ENCODE peak calls at places on chromosomes 12 and 14, in six cellular contexts. One of them, this sample, is unnamed.

GRCh38 chr14:104388011-104388521 is 191.5 kb upstream of the C14orf180 start:
- DNase-seq in EL: no peak
- DNase-seq in activated CD4-positive, alpha-beta T cell treated with anti-CD3 and anti-CD28 coated beads for 48 hours: no peak
- DNase-seq in progenitor cell of endocrine pancreas: no peak
- DNase-seq in kidney glomerular epithelial cell: no peak
- DNase-seq in CD8-positive, alpha-beta T cell: no peak
- DNase-seq in this sample: no peak

GRCh38 chr12:14771651-14772137 is 31.6 kb downstream of the WBP11 start:
- DNase-seq in EL: no peak
- DNase-seq in activated CD4-positive, alpha-beta T cell treated with anti-CD3 and anti-CD28 coated beads for 48 hours: peak
- DNase-seq in progenitor cell of endocrine pancreas: no peak
- DNase-seq in kidney glomerular epithelial cell: no peak
- DNase-seq in CD8-positive, alpha-beta T cell: peak
- DNase-seq in this sample: no peak

GRCh38 chr12:57616383-57617101 is 5.3 kb downstream of the ARHGEF25 start:
- DNase-seq in EL: peak
- DNase-seq in activated CD4-positive, alpha-beta T cell treated with anti-CD3 and anti-CD28 coated beads for 48 hours: no peak
- DNase-seq in progenitor cell of endocrine pancreas: no peak
- DNase-seq in kidney glomerular epithelial cell: no peak
- DNase-seq in CD8-positive, alpha-beta T cell: no peak
- DNase-seq in this sample: peak

GRCh38 chr12:93130371-93131049 is 201.4 kb upstream of the EEA1 start:
- DNase-seq in EL: no peak
- DNase-seq in activated CD4-positive, alpha-beta T cell treated with anti-CD3 and anti-CD28 coated beads for 48 hours: no peak
- DNase-seq in progenitor cell of endocrine pancreas: no peak
- DNase-seq in kidney glomerular epithelial cell: no peak
- DNase-seq in CD8-positive, alpha-beta T cell: no peak
- DNase-seq in this sample: no peak

GRCh38 chr14:69592923-69593677 is 18.3 kb upstream of the SUSD6 start:
- DNase-seq in EL: no peak
- DNase-seq in activated CD4-positive, alpha-beta T cell treated with anti-CD3 and anti-CD28 coated beads for 48 hours: no peak
- DNase-seq in progenitor cell of endocrine pancreas: no peak
- DNase-seq in kidney glomerular epithelial cell: no peak
- DNase-seq in CD8-positive, alpha-beta T cell: no peak
- DNase-seq in this sample: peak

GRCh38 chr12:47114481-47114892 is 34.7 kb upstream of the AMIGO2 start:
- DNase-seq in EL: no peak
- DNase-seq in activated CD4-positive, alpha-beta T cell treated with anti-CD3 and anti-CD28 coated beads for 48 hours: no peak
- DNase-seq in progenitor cell of endocrine pancreas: no peak
- DNase-seq in kidney glomerular epithelial cell: no peak
- DNase-seq in CD8-positive, alpha-beta T cell: no peak
- DNase-seq in this sample: no peak

GRCh38 chr12:128797119-128798118 is 26.3 kb downstream of the SLC15A4 start:
- DNase-seq in EL: no peak
- DNase-seq in activated CD4-positive, alpha-beta T cell treated with anti-CD3 and anti-CD28 coated beads for 48 hours: no peak
- DNase-seq in progenitor cell of endocrine pancreas: no peak
- DNase-seq in kidney glomerular epithelial cell: no peak
- DNase-seq in CD8-positive, alpha-beta T cell: no peak
- DNase-seq in this sample: no peak

GRCh38 chr12:45343269-45344051 is 127.6 kb downstream of the ANO6 start:
- DNase-seq in EL: peak
- DNase-seq in activated CD4-positive, alpha-beta T cell treated with anti-CD3 and anti-CD28 coated beads for 48 hours: no peak
- DNase-seq in progenitor cell of endocrine pancreas: no peak
- DNase-seq in kidney glomerular epithelial cell: no peak
- DNase-seq in CD8-positive, alpha-beta T cell: no peak
- DNase-seq in this sample: no peak

GRCh38 chr12:113392988-113393579 is 10.6 kb downstream of the SDS start:
- DNase-seq in EL: no peak
- DNase-seq in activated CD4-positive, alpha-beta T cell treated with anti-CD3 and anti-CD28 coated beads for 48 hours: no peak
- DNase-seq in progenitor cell of endocrine pancreas: no peak
- DNase-seq in kidney glomerular epithelial cell: no peak
- DNase-seq in CD8-positive, alpha-beta T cell: no peak
- DNase-seq in this sample: no peak

GRCh38 chr12:9674226-9674590 is 4.7 kb downstream of the CLEC2D start:
- DNase-seq in EL: no peak
- DNase-seq in activated CD4-positive, alpha-beta T cell treated with anti-CD3 and anti-CD28 coated beads for 48 hours: peak
- DNase-seq in progenitor cell of endocrine pancreas: no peak
- DNase-seq in kidney glomerular epithelial cell: no peak
- DNase-seq in CD8-positive, alpha-beta T cell: no peak
- DNase-seq in this sample: no peak

GRCh38 chr12:4438834-4439596 is 6.6 kb downstream of the FGF6 start:
- DNase-seq in EL: no peak
- DNase-seq in activated CD4-positive, alpha-beta T cell treated with anti-CD3 and anti-CD28 coated beads for 48 hours: no peak
- DNase-seq in progenitor cell of endocrine pancreas: no peak
- DNase-seq in kidney glomerular epithelial cell: no peak
- DNase-seq in CD8-positive, alpha-beta T cell: no peak
- DNase-seq in this sample: no peak

GRCh38 chr12:84922721-84923120 is 10.1 kb upstream of the SLC6A15 start:
- DNase-seq in EL: no peak
- DNase-seq in activated CD4-positive, alpha-beta T cell treated with anti-CD3 and anti-CD28 coated beads for 48 hours: no peak
- DNase-seq in progenitor cell of endocrine pancreas: no peak
- DNase-seq in kidney glomerular epithelial cell: no peak
- DNase-seq in CD8-positive, alpha-beta T cell: no peak
- DNase-seq in this sample: no peak

GRCh38 chr14:63761356-63762117 is 33.7 kb upstream of the SGPP1 start:
- DNase-seq in EL: no peak
- DNase-seq in activated CD4-positive, alpha-beta T cell treated with anti-CD3 and anti-CD28 coated beads for 48 hours: no peak
- DNase-seq in progenitor cell of endocrine pancreas: no peak
- DNase-seq in kidney glomerular epithelial cell: no peak
- DNase-seq in CD8-positive, alpha-beta T cell: no peak
- DNase-seq in this sample: no peak

GRCh38 chr14:54046250-54046649 is 89.6 kb upstream of the BMP4 start:
- DNase-seq in EL: no peak
- DNase-seq in activated CD4-positive, alpha-beta T cell treated with anti-CD3 and anti-CD28 coated beads for 48 hours: no peak
- DNase-seq in progenitor cell of endocrine pancreas: no peak
- DNase-seq in kidney glomerular epithelial cell: no peak
- DNase-seq in CD8-positive, alpha-beta T cell: no peak
- DNase-seq in this sample: no peak

GRCh38 chr14:75885829-75886228 is 96.0 kb downstream of the TGFB3 start:
- DNase-seq in EL: peak
- DNase-seq in activated CD4-positive, alpha-beta T cell treated with anti-CD3 and anti-CD28 coated beads for 48 hours: no peak
- DNase-seq in progenitor cell of endocrine pancreas: no peak
- DNase-seq in kidney glomerular epithelial cell: peak
- DNase-seq in CD8-positive, alpha-beta T cell: no peak
- DNase-seq in this sample: no peak

GRCh38 chr12:71214511-71215285 is 56.9 kb upstream of the TSPAN8 start:
- DNase-seq in EL: no peak
- DNase-seq in activated CD4-positive, alpha-beta T cell treated with anti-CD3 and anti-CD28 coated beads for 48 hours: no peak
- DNase-seq in progenitor cell of endocrine pancreas: no peak
- DNase-seq in kidney glomerular epithelial cell: peak
- DNase-seq in CD8-positive, alpha-beta T cell: no peak
- DNase-seq in this sample: no peak

GRCh38 chr14:32784408-32784807 is 154.3 kb upstream of the NPAS3 start:
- DNase-seq in EL: no peak
- DNase-seq in activated CD4-positive, alpha-beta T cell treated with anti-CD3 and anti-CD28 coated beads for 48 hours: no peak
- DNase-seq in progenitor cell of endocrine pancreas: no peak
- DNase-seq in kidney glomerular epithelial cell: no peak
- DNase-seq in CD8-positive, alpha-beta T cell: no peak
- DNase-seq in this sample: no peak

GRCh38 chr12:88793091-88793490 is 212.8 kb upstream of the KITLG start:
- DNase-seq in EL: peak
- DNase-seq in activated CD4-positive, alpha-beta T cell treated with anti-CD3 and anti-CD28 coated beads for 48 hours: no peak
- DNase-seq in progenitor cell of endocrine pancreas: no peak
- DNase-seq in kidney glomerular epithelial cell: no peak
- DNase-seq in CD8-positive, alpha-beta T cell: no peak
- DNase-seq in this sample: no peak

GRCh38 chr12:81105687-81106086 is 27.8 kb downstream of the ACSS3 start:
- DNase-seq in EL: no peak
- DNase-seq in activated CD4-positive, alpha-beta T cell treated with anti-CD3 and anti-CD28 coated beads for 48 hours: no peak
- DNase-seq in progenitor cell of endocrine pancreas: no peak
- DNase-seq in kidney glomerular epithelial cell: no peak
- DNase-seq in CD8-positive, alpha-beta T cell: no peak
- DNase-seq in this sample: no peak

GRCh38 chr14:71266994-71267636 is 359.9 kb downstream of the PCNX1 start:
- DNase-seq in EL: peak
- DNase-seq in activated CD4-positive, alpha-beta T cell treated with anti-CD3 and anti-CD28 coated beads for 48 hours: peak
- DNase-seq in progenitor cell of endocrine pancreas: no peak
- DNase-seq in kidney glomerular epithelial cell: no peak
- DNase-seq in CD8-positive, alpha-beta T cell: no peak
- DNase-seq in this sample: no peak

GRCh38 chr12:106154781-106155273 is 16.1 kb upstream of the NUAK1 start:
- DNase-seq in EL: no peak
- DNase-seq in activated CD4-positive, alpha-beta T cell treated with anti-CD3 and anti-CD28 coated beads for 48 hours: no peak
- DNase-seq in progenitor cell of endocrine pancreas: no peak
- DNase-seq in kidney glomerular epithelial cell: peak
- DNase-seq in CD8-positive, alpha-beta T cell: no peak
- DNase-seq in this sample: no peak

GRCh38 chr12:75553865-75554555 is 42.6 kb upstream of the KRR1 start:
- DNase-seq in EL: peak
- DNase-seq in activated CD4-positive, alpha-beta T cell treated with anti-CD3 and anti-CD28 coated beads for 48 hours: no peak
- DNase-seq in progenitor cell of endocrine pancreas: no peak
- DNase-seq in kidney glomerular epithelial cell: peak
- DNase-seq in CD8-positive, alpha-beta T cell: no peak
- DNase-seq in this sample: no peak

GRCh38 chr14:105855246-105855892 is 329.0 kb downstream of the TMEM121 start:
- DNase-seq in EL: no peak
- DNase-seq in activated CD4-positive, alpha-beta T cell treated with anti-CD3 and anti-CD28 coated beads for 48 hours: no peak
- DNase-seq in progenitor cell of endocrine pancreas: no peak
- DNase-seq in kidney glomerular epithelial cell: no peak
- DNase-seq in CD8-positive, alpha-beta T cell: no peak
- DNase-seq in this sample: no peak

GRCh38 chr14:92492261-92492660 is 21.3 kb upstream of the RIN3 start:
- DNase-seq in EL: no peak
- DNase-seq in activated CD4-positive, alpha-beta T cell treated with anti-CD3 and anti-CD28 coated beads for 48 hours: no peak
- DNase-seq in progenitor cell of endocrine pancreas: no peak
- DNase-seq in kidney glomerular epithelial cell: no peak
- DNase-seq in CD8-positive, alpha-beta T cell: no peak
- DNase-seq in this sample: no peak

GRCh38 chr12:3171195-3171591 is 94.0 kb downstream of the TSPAN9 start:
- DNase-seq in EL: no peak
- DNase-seq in activated CD4-positive, alpha-beta T cell treated with anti-CD3 and anti-CD28 coated beads for 48 hours: no peak
- DNase-seq in progenitor cell of endocrine pancreas: no peak
- DNase-seq in kidney glomerular epithelial cell: no peak
- DNase-seq in CD8-positive, alpha-beta T cell: no peak
- DNase-seq in this sample: no peak

GRCh38 chr12:26298785-26299621 is 103.6 kb downstream of the SSPN start:
- DNase-seq in EL: peak
- DNase-seq in activated CD4-positive, alpha-beta T cell treated with anti-CD3 and anti-CD28 coated beads for 48 hours: no peak
- DNase-seq in progenitor cell of endocrine pancreas: no peak
- DNase-seq in kidney glomerular epithelial cell: peak
- DNase-seq in CD8-positive, alpha-beta T cell: no peak
- DNase-seq in this sample: no peak

GRCh38 chr12:22190-22529 is 44.4 kb upstream of the IQSEC3 start:
- DNase-seq in EL: no peak
- DNase-seq in activated CD4-positive, alpha-beta T cell treated with anti-CD3 and anti-CD28 coated beads for 48 hours: no peak
- DNase-seq in progenitor cell of endocrine pancreas: no peak
- DNase-seq in kidney glomerular epithelial cell: no peak
- DNase-seq in CD8-positive, alpha-beta T cell: no peak
- DNase-seq in this sample: no peak

GRCh38 chr14:95835331-95835730 is 41.3 kb upstream of the TUNAR start:
- DNase-seq in EL: peak
- DNase-seq in activated CD4-positive, alpha-beta T cell treated with anti-CD3 and anti-CD28 coated beads for 48 hours: peak
- DNase-seq in progenitor cell of endocrine pancreas: no peak
- DNase-seq in kidney glomerular epithelial cell: no peak
- DNase-seq in CD8-positive, alpha-beta T cell: no peak
- DNase-seq in this sample: no peak